ENCODE peak calls at places on chromosomes 11 and 22, in eight cellular contexts. F is PC-3, M is IMR-90, P is OCI-LY7, N is epithelial cell of esophagus, C is SK-N-SH, Y is fibroblast of pulmonary artery, H is Caco-2. Q is an unnamed sample.

GRCh38 chr11:75733346-75734107 is 15.9 kb downstream of the MOGAT2 start:
- DNase-seq in F (peak), C (peak), N (peak), M (no peak), H (no peak), P (no peak), Y (no peak), Q (no peak)

GRCh38 chr11:99424313-99425084 is 403.8 kb downstream of the CNTN5 start:
- DNase-seq in N (no peak), C (no peak), F (no peak), M (no peak), Y (no peak), P (no peak), H (no peak), Q (no peak)

GRCh38 chr11:63869171-63869591 is 30.3 kb downstream of the MARK2 start:
- DNase-seq in F (peak), M (no peak), P (no peak), N (peak), H (no peak), C (no peak), Y (no peak), Q (no peak)

GRCh38 chr11:103940542-103940941 is 95.9 kb upstream of the DDI1 start:
- DNase-seq in F (peak), M (peak), N (peak), C (no peak), H (no peak), P (no peak), Y (no peak), Q (no peak)

GRCh38 chr11:130668751-130669150 is 220.3 kb downstream of the ADAMTS15 start:
- DNase-seq in N (no peak), Y (no peak), F (no peak), C (no peak), H (no peak), P (no peak), M (no peak), Q (no peak)

GRCh38 chr11:75223954-75224643 is 16.5 kb upstream of the TPBGL start:
- DNase-seq in Y (no peak), P (no peak), C (no peak), N (peak), H (peak), F (peak), M (no peak), Q (no peak)

GRCh38 chr11:67264886-67265632 is 1.2 kb upstream of the GRK2 start:
- DNase-seq in C (no peak), N (peak), F (no peak), P (no peak), Y (no peak), H (no peak), M (no peak), Q (no peak)

GRCh38 chr11:3836903-3837302 is 3.9 kb downstream of the RHOG start:
- DNase-seq in N (no peak), Y (no peak), C (no peak), F (no peak), P (peak), H (no peak), M (no peak), Q (no peak)

GRCh38 chr11:2688381-2689231 is 11.2 kb downstream of the KCNQ1OT1 start:
- DNase-seq in M (no peak), P (no peak), Y (no peak), F (no peak), N (no peak), C (no peak), H (no peak), Q (no peak)

GRCh38 chr11:105226062-105226461 is 86.5 kb upstream of the CARD18 start:
- DNase-seq in P (no peak), H (no peak), M (peak), C (no peak), Y (no peak), F (no peak), N (no peak), Q (no peak)

GRCh38 chr11:22753401-22753800 is 76.2 kb downstream of the SVIP start:
- DNase-seq in Y (no peak), P (no peak), H (no peak), M (no peak), F (no peak), C (no peak), N (no peak), Q (no peak)

GRCh38 chr11:62401781-62402180 is 17.1 kb upstream of the SCGB1A1 start:
- DNase-seq in M (no peak), H (no peak), P (no peak), Y (no peak), N (no peak), F (no peak), C (no peak), Q (no peak)

GRCh38 chr11:109984634-109985289 is 108.4 kb upstream of the ZC3H12C start:
- DNase-seq in Y (no peak), H (no peak), P (peak), F (peak), C (no peak), M (no peak), N (no peak), Q (no peak)

GRCh38 chr11:73229321-73230275 is 11.5 kb downstream of the P2RY2 start:
- DNase-seq in P (no peak), H (no peak), M (no peak), C (peak), F (no peak), Y (no peak), N (no peak), Q (no peak)

GRCh38 chr11:100865443-100865842 is 178.4 kb downstream of the ARHGAP42 start:
- DNase-seq in C (no peak), Y (no peak), H (no peak), M (peak), P (no peak), F (peak), N (no peak), Q (no peak)

GRCh38 chr11:69539416-69540117 is 58.1 kb downstream of the LINC01488 start:
- DNase-seq in N (no peak), C (no peak), F (no peak), M (no peak), H (no peak), Y (no peak), P (no peak), Q (no peak)

GRCh38 chr22:50711446-50712340 is 26.3 kb upstream of the ACR start:
- DNase-seq in M (no peak), C (no peak), N (no peak), P (no peak), Y (no peak), H (no peak), F (no peak), Q (no peak)

GRCh38 chr11:117876341-117877119 is at the start of gene FXYD6:
- DNase-seq in H (peak), Y (no peak), P (no peak), N (no peak), C (peak), F (no peak), M (no peak), Q (peak)

GRCh38 chr11:111448420-111448819 is 63.8 kb downstream of the BTG4 start:
- DNase-seq in C (peak), H (no peak), P (no peak), M (no peak), F (no peak), N (no peak), Y (no peak), Q (no peak)

GRCh38 chr22:50086526-50086925 is 1.3 kb upstream of the MLC1 start:
- DNase-seq in P (no peak), C (no peak), F (no peak), Y (peak), H (no peak), M (peak), N (peak), Q (no peak)

GRCh38 chr11:100863080-100863581 is 176.0 kb downstream of the ARHGAP42 start:
- DNase-seq in Y (peak), M (peak), F (peak), P (no peak), N (peak), C (no peak), H (no peak), Q (no peak)

GRCh38 chr11:16301462-16301861 is 54.9 kb downstream of the SOX6 start:
- DNase-seq in M (no peak), H (no peak), F (no peak), P (no peak), N (peak), C (no peak), Y (no peak), Q (no peak)

GRCh38 chr11:514606-515005 is 7.6 kb upstream of the RNH1 start:
- DNase-seq in Y (no peak), M (no peak), N (no peak), F (no peak), P (no peak), H (no peak), C (no peak), Q (no peak)

GRCh38 chr11:94332814-94333213 is 28.4 kb downstream of the IZUMO1R start:
- DNase-seq in H (no peak), M (no peak), Y (no peak), N (no peak), C (no peak), F (no peak), P (no peak), Q (no peak)

GRCh38 chr22:42697542-42698013 is 23.1 kb downstream of the A4GALT start:
- DNase-seq in N (peak), C (no peak), H (peak), F (peak), Y (peak), M (peak), P (no peak), Q (no peak)

GRCh38 chr11:113675003-113675471 is 31.1 kb downstream of the TMPRSS5 start:
- DNase-seq in F (peak), N (peak), C (no peak), P (no peak), M (peak), H (no peak), Y (peak), Q (no peak)

GRCh38 chr22:19607198-19608113 is 83.2 kb upstream of the CLDN5 start:
- DNase-seq in H (no peak), C (no peak), N (peak), Y (peak), F (peak), M (peak), P (peak), Q (no peak)

GRCh38 chr11:134558916-134559616 is 147.0 kb upstream of the B3GAT1 start:
- DNase-seq in C (peak), P (no peak), N (no peak), F (no peak), M (no peak), Y (no peak), H (no peak), Q (no peak)
- TF ChIP-seq CTCF in C (no peak), P (no peak), N (no peak), F (no peak), M (no peak), Y (no peak), H (peak), Q (no peak)

GRCh38 chr11:122633219-122633829 is 22.2 kb upstream of the UBASH3B start:
- DNase-seq in M (peak), P (peak), F (peak), N (peak), C (peak), H (peak), Y (peak), Q (no peak)
- TF ChIP-seq CTCF in M (peak), P (peak), F (peak), N (peak), C (peak), H (peak), Y (peak), Q (no peak)

DNA sequence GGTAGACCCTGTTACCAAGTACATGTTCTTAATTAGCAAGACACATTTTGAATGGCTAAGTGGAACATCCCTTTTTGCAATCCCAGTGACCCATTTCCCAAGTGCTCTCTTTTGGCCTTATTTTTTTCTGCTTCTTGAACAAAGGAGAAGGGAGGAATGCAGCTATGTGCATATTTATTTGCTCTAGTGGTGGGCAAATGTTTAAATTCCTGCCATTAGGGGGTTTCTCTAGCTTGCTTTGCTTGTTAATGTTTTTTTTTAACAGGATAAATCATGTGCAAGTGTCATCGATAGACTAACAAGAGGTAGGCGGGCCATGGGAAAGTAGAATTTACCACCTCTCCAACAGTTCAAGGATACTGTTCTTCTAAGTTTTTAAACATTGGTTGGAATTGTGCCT is 135.6 kb downstream of the COMMD9 start:
- DNase-seq in M (peak), Y (no peak), P (no peak), F (no peak), H (peak), N (no peak), C (no peak), Q (no peak)
- TF ChIP-seq CTCF in M (no peak), Y (no peak), P (no peak), F (no peak), H (peak), N (no peak), C (peak), Q (peak)

GRCh38 chr11:10857604-10858504 is at the start of gene ZBED5:
- DNase-seq in Y (peak), H (peak), P (peak), N (peak), C (peak), M (peak), F (peak), Q (peak)
- TF ChIP-seq CTCF in Y (no peak), H (peak), P (peak), N (peak), C (peak), M (peak), F (no peak), Q (no peak)